ENCODE peak calls at places on chromosome 6, in six cellular contexts. M is GM06990, O is prostate gland, A is choroid plexus epithelial cell, J is AG09309, V is sigmoid colon. P is an unnamed sample.

GRCh38 chr6:131183427-131184095 is 48.3 kb downstream of the AKAP7 start:
- DNase-seq in M (no peak), O (no peak), A (no peak), J (no peak), V (no peak), P (no peak)

GRCh38 chr6:15351631-15352030 is 105.8 kb downstream of the JARID2 start:
- DNase-seq in M (no peak), O (no peak), A (peak), J (peak), V (peak), P (peak)

GRCh38 chr6:3045369-3045768 is 22.9 kb upstream of the RIPK1 start:
- DNase-seq in M (no peak), O (no peak), A (no peak), J (no peak), V (no peak), P (no peak)

GRCh38 chr6:69935079-69935478 is 68.7 kb downstream of the COL19A1 start:
- DNase-seq in M (no peak), O (no peak), A (no peak), J (no peak), V (no peak), P (no peak)

GRCh38 chr6:70663881-70664466 is 3.7 kb upstream of the SMAP1 start:
- DNase-seq in M (no peak), O (no peak), A (no peak), J (no peak), V (no peak), P (no peak)

GRCh38 chr6:149457316-149457884 is 27.4 kb downstream of the ZC3H12D start:
- DNase-seq in M (no peak), O (no peak), A (peak), J (no peak), V (no peak), P (no peak)

GRCh38 chr6:53827485-53827884 is 32.7 kb downstream of the LRRC1 start:
- DNase-seq in M (no peak), O (no peak), A (no peak), J (no peak), V (no peak), P (no peak)

GRCh38 chr6:162184465-162184864 is 543.1 kb downstream of the PRKN start:
- DNase-seq in M (no peak), O (no peak), A (peak), J (no peak), V (no peak), P (no peak)

GRCh38 chr6:116530436-116530835 is 15.0 kb downstream of the TRAPPC3L start:
- DNase-seq in M (no peak), O (no peak), A (no peak), J (no peak), V (no peak), P (no peak)

GRCh38 chr6:97195117-97195516 is 87.9 kb downstream of the MMS22L start:
- DNase-seq in M (no peak), O (peak), A (peak), J (no peak), V (no peak), P (peak)

GRCh38 chr6:68653074-68653705 is 18.1 kb downstream of the ADGRB3 start:
- DNase-seq in M (no peak), O (no peak), A (no peak), J (no peak), V (no peak), P (no peak)

GRCh38 chr6:436308-437041 is 44.9 kb downstream of the IRF4 start:
- DNase-seq in M (no peak), O (no peak), A (peak), J (peak), V (no peak), P (no peak)

GRCh38 chr6:158769696-158770446 is 49.3 kb downstream of the EZR start:
- DNase-seq in M (no peak), O (no peak), A (peak), J (no peak), V (peak), P (no peak)

GRCh38 chr6:107594736-107595135 is 104.8 kb downstream of the SOBP start:
- DNase-seq in M (no peak), O (no peak), A (no peak), J (no peak), V (no peak), P (no peak)

GRCh38 chr6:147693185-147693584 is 184.7 kb downstream of the SAMD5 start:
- DNase-seq in M (no peak), O (no peak), A (no peak), J (no peak), V (no peak), P (no peak)

GRCh38 chr6:117265425-117266266 is at the start of gene VGLL2:
- DNase-seq in M (peak), O (no peak), A (peak), J (no peak), V (peak), P (no peak)

GRCh38 chr6:20426177-20427082 is 24.8 kb downstream of the E2F3 start:
- DNase-seq in M (no peak), O (no peak), A (no peak), J (no peak), V (no peak), P (no peak)

GRCh38 chr6:158507174-158507573 is 52.7 kb upstream of the TMEM181 start:
- DNase-seq in M (no peak), O (no peak), A (no peak), J (no peak), V (no peak), P (no peak)

GRCh38 chr6:159077123-159077522 is 32.3 kb upstream of the TAGAP start:
- DNase-seq in M (peak), O (no peak), A (peak), J (no peak), V (no peak), P (no peak)

GRCh38 chr6:153172815-153173214 is 41.7 kb upstream of the RGS17 start:
- DNase-seq in M (no peak), O (no peak), A (no peak), J (no peak), V (no peak), P (no peak)

GRCh38 chr6:89385156-89385667 is 26.9 kb downstream of the RRAGD start:
- DNase-seq in M (peak), O (peak), A (peak), J (no peak), V (peak), P (no peak)

GRCh38 chr6:49955847-49956246 is 8.1 kb downstream of the DEFB114 start:
- DNase-seq in M (no peak), O (no peak), A (no peak), J (no peak), V (no peak), P (no peak)
- TF ChIP-seq CTCF in M (no peak), O (no peak), A (no peak), J (no peak), V (no peak), P (no peak)

GRCh38 chr6:35370799-35371493 is 28.6 kb downstream of the PPARD start:
- DNase-seq in M (no peak), O (no peak), A (peak), J (no peak), V (no peak), P (no peak)
- H3K4me3 ChIP-seq in M (no peak), O (no peak), A (no peak), J (no peak), V (no peak), P (no peak)

GRCh38 chr6:11323666-11324452 is 91.4 kb upstream of the NEDD9 start:
- DNase-seq in M (no peak), O (no peak), A (no peak), J (no peak), V (no peak), P (no peak)
- TF ChIP-seq CTCF in M (peak), O (no peak), A (no peak), J (no peak), V (no peak), P (no peak)

GRCh38 chr6:169864148-169865030 is 113.0 kb downstream of the ERMARD start:
- DNase-seq in M (no peak), O (no peak), A (no peak), J (no peak), V (peak), P (peak)

GRCh38 chr6:169863710-169864109 is 112.3 kb downstream of the ERMARD start:
- DNase-seq in M (no peak), O (no peak), A (no peak), J (no peak), V (no peak), P (no peak)

GRCh38 chr6:169862464-169863148 is 111.2 kb downstream of the ERMARD start:
- DNase-seq in M (no peak), O (no peak), A (no peak), J (no peak), V (no peak), P (no peak)

GRCh38 chr6:169861431-169862045 is 110.1 kb downstream of the ERMARD start:
- DNase-seq in M (no peak), O (no peak), A (no peak), J (no peak), V (no peak), P (no peak)

DNA sequence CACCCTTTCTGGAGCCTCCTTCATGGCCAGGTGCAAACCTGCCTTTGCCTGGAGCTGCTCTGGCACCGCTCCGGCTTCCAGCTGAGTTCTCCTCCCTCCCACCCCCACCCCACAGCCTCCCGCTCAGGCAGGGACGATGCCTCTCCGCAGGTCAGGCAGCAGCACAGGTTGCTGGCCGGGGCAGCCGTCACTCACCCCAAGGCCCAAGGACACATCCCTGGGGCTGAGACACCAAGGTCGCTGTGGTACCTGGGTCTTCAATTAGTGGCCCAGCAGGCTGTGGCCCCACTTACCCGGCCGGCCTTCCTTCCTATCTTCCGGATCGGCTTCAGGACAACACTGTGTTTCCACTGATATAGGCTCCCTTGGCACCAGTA is 111.7 kb downstream of the ERMARD start:
- DNase-seq in M (no peak), O (no peak), A (no peak), J (no peak), V (no peak), P (no peak)
- H3K4me3 ChIP-seq in M (no peak), O (no peak), A (no peak), J (no peak), V (no peak), P (no peak)

DNA sequence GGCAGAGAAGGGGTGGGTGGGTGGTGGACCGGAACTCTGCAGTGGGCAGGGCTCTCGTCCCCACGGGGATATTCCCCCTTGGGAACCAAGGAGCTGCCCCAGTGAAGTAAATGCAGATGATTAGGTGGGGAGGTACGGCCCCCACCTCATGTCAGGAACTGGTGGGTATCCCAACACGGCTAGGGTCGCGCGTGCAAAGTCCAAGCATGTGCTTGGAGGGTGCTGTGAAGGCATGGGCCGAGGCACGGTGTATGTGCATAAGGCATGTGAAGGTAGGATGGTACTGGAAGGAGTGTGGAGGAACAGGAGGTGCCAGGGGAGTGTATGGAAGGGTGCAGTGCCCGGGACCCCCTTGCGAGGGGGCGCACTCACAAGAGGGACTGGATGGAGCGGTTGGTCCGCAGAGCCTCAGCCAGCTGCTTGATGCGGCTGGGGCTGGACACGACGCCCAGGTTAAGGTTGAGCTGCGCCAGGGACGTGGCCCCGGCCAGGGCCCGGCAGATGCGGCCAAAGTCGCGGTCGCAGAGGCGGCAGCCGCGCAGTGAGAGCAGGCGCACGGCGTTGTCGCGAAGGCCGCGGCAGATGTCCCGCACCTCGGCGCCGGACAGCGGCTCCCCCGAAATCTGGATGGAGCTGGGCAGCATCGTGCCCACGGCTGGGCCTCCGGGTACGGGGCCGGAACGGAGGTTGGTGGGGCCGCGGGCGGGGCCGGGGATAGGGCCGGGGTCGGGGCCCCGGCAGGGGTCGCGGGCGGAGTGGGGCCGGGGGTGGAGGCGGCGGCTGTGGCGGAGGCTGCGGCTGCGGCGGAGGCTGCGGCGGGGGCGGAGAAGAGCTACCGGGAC is 783 bp downstream of the LRRC73 start:
- DNase-seq in M (peak), O (no peak), A (no peak), J (no peak), V (no peak), P (no peak)
- TF ChIP-seq CTCF in M (no peak), O (no peak), A (no peak), J (no peak), V (no peak), P (no peak)

P was measured in LNCaP clone FGC.